ENCODE peak calls at places on chromosomes 5 and 9, in ten cellular contexts. One of them, this sample, is unnamed.

GRCh38 chr9:3138236-3139229 is 294.6 kb upstream of the PUM3 start:
- DNase-seq in AG04450: no peak
- DNase-seq in A549: no peak
- DNase-seq in mucosa of descending colon: no peak
- DNase-seq in HCT116: no peak
- DNase-seq in PC-3: no peak
- DNase-seq in astrocyte: no peak
- DNase-seq in naive thymus-derived CD4-positive, alpha-beta T cell: no peak
- DNase-seq in left ventricle myocardium inferior: no peak
- DNase-seq in AG04449: no peak
- DNase-seq in this sample: no peak

GRCh38 chr5:81268797-81269196 is 32.6 kb upstream of the ZCCHC9 start:
- DNase-seq in AG04450: peak
- DNase-seq in A549: peak
- DNase-seq in mucosa of descending colon: no peak
- DNase-seq in HCT116: peak
- DNase-seq in PC-3: peak
- DNase-seq in astrocyte: peak
- DNase-seq in naive thymus-derived CD4-positive, alpha-beta T cell: no peak
- DNase-seq in left ventricle myocardium inferior: no peak
- DNase-seq in AG04449: peak
- DNase-seq in this sample: peak

GRCh38 chr5:53173083-53173482 is 63.5 kb upstream of the MOCS2 start:
- DNase-seq in AG04450: no peak
- DNase-seq in A549: no peak
- DNase-seq in mucosa of descending colon: no peak
- DNase-seq in HCT116: no peak
- DNase-seq in PC-3: no peak
- DNase-seq in astrocyte: no peak
- DNase-seq in naive thymus-derived CD4-positive, alpha-beta T cell: no peak
- DNase-seq in left ventricle myocardium inferior: no peak
- DNase-seq in AG04449: no peak
- DNase-seq in this sample: no peak

GRCh38 chr5:75610201-75610600 is 1.1 kb upstream of the ANKDD1B start:
- DNase-seq in AG04450: no peak
- DNase-seq in A549: no peak
- DNase-seq in mucosa of descending colon: no peak
- DNase-seq in HCT116: no peak
- DNase-seq in PC-3: peak
- DNase-seq in astrocyte: no peak
- DNase-seq in naive thymus-derived CD4-positive, alpha-beta T cell: no peak
- DNase-seq in left ventricle myocardium inferior: no peak
- DNase-seq in AG04449: no peak
- DNase-seq in this sample: no peak

GRCh38 chr5:59187772-59188347 is 605.0 kb downstream of the RAB3C start:
- DNase-seq in AG04450: no peak
- DNase-seq in A549: peak
- DNase-seq in mucosa of descending colon: no peak
- DNase-seq in HCT116: no peak
- DNase-seq in PC-3: no peak
- DNase-seq in astrocyte: peak
- DNase-seq in naive thymus-derived CD4-positive, alpha-beta T cell: no peak
- DNase-seq in left ventricle myocardium inferior: no peak
- DNase-seq in AG04449: no peak
- DNase-seq in this sample: no peak

GRCh38 chr9:115442054-115442453 is 324.1 kb upstream of the TNC start:
- DNase-seq in AG04450: peak
- DNase-seq in A549: no peak
- DNase-seq in mucosa of descending colon: no peak
- DNase-seq in HCT116: no peak
- DNase-seq in PC-3: no peak
- DNase-seq in astrocyte: peak
- DNase-seq in naive thymus-derived CD4-positive, alpha-beta T cell: no peak
- DNase-seq in left ventricle myocardium inferior: no peak
- DNase-seq in AG04449: peak
- DNase-seq in this sample: no peak

GRCh38 chr5:113347572-113347971 is 87.2 kb downstream of the TSSK1B start:
- DNase-seq in AG04450: no peak
- DNase-seq in A549: no peak
- DNase-seq in mucosa of descending colon: no peak
- DNase-seq in HCT116: no peak
- DNase-seq in PC-3: no peak
- DNase-seq in astrocyte: no peak
- DNase-seq in naive thymus-derived CD4-positive, alpha-beta T cell: no peak
- DNase-seq in left ventricle myocardium inferior: no peak
- DNase-seq in AG04449: no peak
- DNase-seq in this sample: no peak

GRCh38 chr5:80154749-80155148 is 101.1 kb downstream of the SERINC5 start:
- DNase-seq in AG04450: no peak
- DNase-seq in A549: no peak
- DNase-seq in mucosa of descending colon: no peak
- DNase-seq in HCT116: no peak
- DNase-seq in PC-3: no peak
- DNase-seq in astrocyte: no peak
- DNase-seq in naive thymus-derived CD4-positive, alpha-beta T cell: no peak
- DNase-seq in left ventricle myocardium inferior: no peak
- DNase-seq in AG04449: no peak
- DNase-seq in this sample: no peak

GRCh38 chr5:126972062-126972895 is 58.1 kb downstream of the MARCHF3 start:
- DNase-seq in AG04450: no peak
- DNase-seq in A549: no peak
- DNase-seq in mucosa of descending colon: no peak
- DNase-seq in HCT116: no peak
- DNase-seq in PC-3: no peak
- DNase-seq in astrocyte: no peak
- DNase-seq in naive thymus-derived CD4-positive, alpha-beta T cell: peak
- DNase-seq in left ventricle myocardium inferior: no peak
- DNase-seq in AG04449: no peak
- DNase-seq in this sample: peak

GRCh38 chr5:172646716-172647285 is 5.7 kb downstream of the NEURL1B start:
- DNase-seq in AG04450: no peak
- DNase-seq in A549: peak
- DNase-seq in mucosa of descending colon: peak
- DNase-seq in HCT116: no peak
- DNase-seq in PC-3: no peak
- DNase-seq in astrocyte: no peak
- DNase-seq in naive thymus-derived CD4-positive, alpha-beta T cell: no peak
- DNase-seq in left ventricle myocardium inferior: peak
- DNase-seq in AG04449: no peak
- DNase-seq in this sample: no peak

GRCh38 chr9:96646081-96646991 is 8.8 kb downstream of the PRXL2C start:
- DNase-seq in AG04450: no peak
- DNase-seq in A549: no peak
- DNase-seq in mucosa of descending colon: no peak
- DNase-seq in HCT116: no peak
- DNase-seq in PC-3: no peak
- DNase-seq in astrocyte: peak
- DNase-seq in naive thymus-derived CD4-positive, alpha-beta T cell: no peak
- DNase-seq in left ventricle myocardium inferior: no peak
- DNase-seq in AG04449: peak
- DNase-seq in this sample: no peak

GRCh38 chr5:65825388-65826328 is 100.7 kb upstream of the ERBIN start:
- DNase-seq in AG04450: no peak
- DNase-seq in A549: no peak
- DNase-seq in mucosa of descending colon: no peak
- DNase-seq in HCT116: no peak
- DNase-seq in PC-3: no peak
- DNase-seq in astrocyte: no peak
- DNase-seq in naive thymus-derived CD4-positive, alpha-beta T cell: no peak
- DNase-seq in left ventricle myocardium inferior: no peak
- DNase-seq in AG04449: no peak
- DNase-seq in this sample: no peak

GRCh38 chr5:150167908-150168307 is 1.3 kb downstream of the CDX1 start:
- DNase-seq in AG04450: no peak
- DNase-seq in A549: no peak
- DNase-seq in mucosa of descending colon: no peak
- DNase-seq in HCT116: no peak
- DNase-seq in PC-3: no peak
- DNase-seq in astrocyte: no peak
- DNase-seq in naive thymus-derived CD4-positive, alpha-beta T cell: no peak
- DNase-seq in left ventricle myocardium inferior: no peak
- DNase-seq in AG04449: no peak
- DNase-seq in this sample: no peak
- H3K4me3 ChIP-seq in AG04450: no peak
- H3K4me3 ChIP-seq in A549: no peak
- H3K4me3 ChIP-seq in mucosa of descending colon: peak
- H3K4me3 ChIP-seq in HCT116: no peak
- H3K4me3 ChIP-seq in PC-3: no peak
- H3K4me3 ChIP-seq in astrocyte: no peak
- H3K4me3 ChIP-seq in naive thymus-derived CD4-positive, alpha-beta T cell: no peak
- H3K4me3 ChIP-seq in left ventricle myocardium inferior: no peak
- H3K4me3 ChIP-seq in AG04449: no peak
- H3K4me3 ChIP-seq in this sample: no peak

GRCh38 chr9:706073-706472 is 135.4 kb upstream of the DMRT1 start:
- DNase-seq in AG04450: no peak
- DNase-seq in A549: no peak
- DNase-seq in mucosa of descending colon: no peak
- DNase-seq in HCT116: no peak
- DNase-seq in PC-3: no peak
- DNase-seq in astrocyte: no peak
- DNase-seq in naive thymus-derived CD4-positive, alpha-beta T cell: no peak
- DNase-seq in left ventricle myocardium inferior: no peak
- DNase-seq in AG04449: no peak
- DNase-seq in this sample: no peak

GRCh38 chr9:708182-708555 is 133.3 kb upstream of the DMRT1 start:
- DNase-seq in AG04450: no peak
- DNase-seq in A549: no peak
- DNase-seq in mucosa of descending colon: no peak
- DNase-seq in HCT116: no peak
- DNase-seq in PC-3: no peak
- DNase-seq in astrocyte: no peak
- DNase-seq in naive thymus-derived CD4-positive, alpha-beta T cell: no peak
- DNase-seq in left ventricle myocardium inferior: no peak
- DNase-seq in AG04449: no peak
- DNase-seq in this sample: no peak

GRCh38 chr9:710951-711745 is 130.3 kb upstream of the DMRT1 start:
- DNase-seq in AG04450: no peak
- DNase-seq in A549: no peak
- DNase-seq in mucosa of descending colon: no peak
- DNase-seq in HCT116: no peak
- DNase-seq in PC-3: no peak
- DNase-seq in astrocyte: no peak
- DNase-seq in naive thymus-derived CD4-positive, alpha-beta T cell: no peak
- DNase-seq in left ventricle myocardium inferior: no peak
- DNase-seq in AG04449: no peak
- DNase-seq in this sample: no peak

GRCh38 chr9:706606-707451 is 134.7 kb upstream of the DMRT1 start:
- DNase-seq in AG04450: no peak
- DNase-seq in A549: no peak
- DNase-seq in mucosa of descending colon: peak
- DNase-seq in HCT116: no peak
- DNase-seq in PC-3: peak
- DNase-seq in astrocyte: peak
- DNase-seq in naive thymus-derived CD4-positive, alpha-beta T cell: peak
- DNase-seq in left ventricle myocardium inferior: peak
- DNase-seq in AG04449: no peak
- DNase-seq in this sample: peak

DNA sequence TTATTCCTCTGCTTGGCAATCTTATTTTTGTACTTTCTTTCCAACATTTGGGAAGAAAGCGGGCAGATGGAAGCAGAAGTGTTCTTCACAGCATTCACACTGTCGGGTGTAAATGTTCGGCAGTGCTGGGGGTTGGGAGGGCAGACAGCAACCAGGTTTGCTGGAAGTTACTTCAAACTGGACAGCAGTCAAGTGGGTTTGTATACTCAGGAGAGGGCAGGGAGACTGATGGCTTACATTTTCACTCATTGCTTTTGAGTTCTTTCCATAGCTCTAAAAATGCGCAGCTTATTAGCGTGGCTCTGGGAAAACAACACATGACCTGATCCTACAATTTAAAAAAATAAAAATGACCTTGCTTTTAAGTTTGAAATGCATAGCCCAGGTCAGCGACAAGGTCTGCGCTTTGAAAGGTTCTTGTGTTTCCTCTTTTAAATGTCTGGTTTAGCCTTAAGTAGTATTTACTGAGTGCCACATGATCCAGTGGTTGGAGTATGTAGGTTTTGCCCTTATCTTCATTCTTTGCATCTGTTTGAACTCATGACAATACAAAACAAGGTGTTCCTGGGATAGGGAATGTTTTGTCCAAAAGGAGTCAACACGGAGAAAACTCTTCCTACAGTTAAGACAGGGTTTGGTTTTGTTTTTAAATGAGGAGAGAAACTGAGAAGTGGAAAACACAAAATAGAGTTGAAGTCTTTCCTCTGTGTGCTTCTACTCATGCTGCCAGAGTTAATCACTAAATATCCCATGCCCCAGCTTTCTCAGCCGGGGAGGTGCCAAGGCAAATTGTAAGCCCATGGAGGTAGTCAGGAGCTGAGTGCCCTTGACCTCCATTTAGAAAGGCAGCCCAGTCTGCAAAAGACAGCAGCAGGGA is 132.7 kb upstream of the DMRT1 start:
- DNase-seq in AG04450: no peak
- DNase-seq in A549: no peak
- DNase-seq in mucosa of descending colon: no peak
- DNase-seq in HCT116: no peak
- DNase-seq in PC-3: no peak
- DNase-seq in astrocyte: no peak
- DNase-seq in naive thymus-derived CD4-positive, alpha-beta T cell: no peak
- DNase-seq in left ventricle myocardium inferior: no peak
- DNase-seq in AG04449: no peak
- DNase-seq in this sample: no peak
- H3K4me3 ChIP-seq in AG04450: peak
- H3K4me3 ChIP-seq in A549: no peak
- H3K4me3 ChIP-seq in mucosa of descending colon: no peak
- H3K4me3 ChIP-seq in HCT116: no peak
- H3K4me3 ChIP-seq in PC-3: peak
- H3K4me3 ChIP-seq in astrocyte: peak
- H3K4me3 ChIP-seq in naive thymus-derived CD4-positive, alpha-beta T cell: no peak
- H3K4me3 ChIP-seq in left ventricle myocardium inferior: peak
- H3K4me3 ChIP-seq in AG04449: peak
- H3K4me3 ChIP-seq in this sample: peak

DNA sequence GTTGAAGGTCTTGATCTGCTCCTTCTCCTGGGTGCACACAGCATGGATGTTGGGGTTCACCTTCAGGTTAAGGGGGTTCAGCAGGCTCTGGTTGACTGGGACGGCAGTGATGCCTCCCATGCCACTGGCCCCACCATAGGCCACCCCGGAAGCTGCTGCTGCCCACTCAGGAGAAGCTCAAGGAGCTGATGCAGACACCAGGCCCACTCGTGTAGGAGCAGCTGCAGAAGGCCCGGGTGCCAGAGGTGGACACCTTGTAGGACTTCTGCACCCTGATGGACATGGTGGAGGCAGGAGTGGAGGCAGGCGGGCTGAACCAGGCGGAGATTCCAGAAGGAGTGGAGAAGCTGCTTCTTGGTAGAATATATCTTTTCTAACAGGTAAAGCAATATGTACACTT is 171.2 kb downstream of the PPP2R2B start:
- DNase-seq in AG04450: no peak
- DNase-seq in A549: no peak
- DNase-seq in mucosa of descending colon: no peak
- DNase-seq in HCT116: no peak
- DNase-seq in PC-3: no peak
- DNase-seq in astrocyte: no peak
- DNase-seq in naive thymus-derived CD4-positive, alpha-beta T cell: no peak
- DNase-seq in left ventricle myocardium inferior: no peak
- DNase-seq in AG04449: no peak
- DNase-seq in this sample: no peak
- H3K4me3 ChIP-seq in AG04450: no peak
- H3K4me3 ChIP-seq in A549: no peak
- H3K4me3 ChIP-seq in mucosa of descending colon: no peak
- H3K4me3 ChIP-seq in HCT116: no peak
- H3K4me3 ChIP-seq in PC-3: no peak
- H3K4me3 ChIP-seq in astrocyte: no peak
- H3K4me3 ChIP-seq in naive thymus-derived CD4-positive, alpha-beta T cell: no peak
- H3K4me3 ChIP-seq in left ventricle myocardium inferior: no peak
- H3K4me3 ChIP-seq in AG04449: no peak
- H3K4me3 ChIP-seq in this sample: no peak

GRCh38 chr9:75893096-75893495 is 2.6 kb downstream of the PCSK5 start:
- DNase-seq in AG04450: no peak
- DNase-seq in A549: no peak
- DNase-seq in mucosa of descending colon: no peak
- DNase-seq in HCT116: no peak
- DNase-seq in PC-3: no peak
- DNase-seq in astrocyte: no peak
- DNase-seq in naive thymus-derived CD4-positive, alpha-beta T cell: no peak
- DNase-seq in left ventricle myocardium inferior: no peak
- DNase-seq in AG04449: no peak
- DNase-seq in this sample: no peak
- H3K4me3 ChIP-seq in AG04450: no peak
- H3K4me3 ChIP-seq in A549: peak
- H3K4me3 ChIP-seq in mucosa of descending colon: no peak
- H3K4me3 ChIP-seq in HCT116: no peak
- H3K4me3 ChIP-seq in PC-3: no peak
- H3K4me3 ChIP-seq in astrocyte: peak
- H3K4me3 ChIP-seq in naive thymus-derived CD4-positive, alpha-beta T cell: peak
- H3K4me3 ChIP-seq in left ventricle myocardium inferior: peak
- H3K4me3 ChIP-seq in AG04449: no peak
- H3K4me3 ChIP-seq in this sample: peak

This sample was measured in skeletal muscle cell.